ENCODE peak calls at places on chromosome 20, in six cellular contexts. X is PC-3, N is uterus, A is thoracic aorta, E is tibial nerve, W is AG10803. P is an unnamed sample.

GRCh38 chr20:47784599-47785320 is 521 bp downstream of the SULF2 start:
- DNase-seq in N (peak; percentile 45), E (peak; percentile 22), A (no peak), X (peak; percentile 74), W (peak; percentile 46), P (no peak)

GRCh38 chr20:2763186-2763585 is 37.2 kb downstream of the CPXM1 start:
- DNase-seq in N (no peak), W (no peak), X (no peak), A (no peak), E (no peak), P (no peak)

GRCh38 chr20:49993301-49993751 is 10.5 kb downstream of the SNAI1 start:
- DNase-seq in E (peak; percentile 53), A (no peak), W (peak; percentile 46), X (no peak), N (no peak), P (no peak)

GRCh38 chr20:22106308-22106938 is 401.0 kb downstream of the PAX1 start:
- DNase-seq in X (peak; percentile 61), A (no peak), N (no peak), E (peak; percentile 32), W (peak; percentile 65), P (no peak)

GRCh38 chr20:32635764-32636163 is 38.0 kb downstream of the C20orf203 start:
- DNase-seq in X (no peak), E (no peak), W (no peak), N (no peak), A (no peak), P (no peak)

GRCh38 chr20:40218971-40219370 is 470.1 kb downstream of the MAFB start:
- DNase-seq in E (no peak), X (no peak), N (no peak), A (no peak), W (no peak), P (no peak)

GRCh38 chr20:10060223-10060622 is 25.4 kb downstream of the ANKEF1 start:
- DNase-seq in N (no peak), A (no peak), W (no peak), E (no peak), X (no peak), P (no peak)

GRCh38 chr20:13430346-13431002 is 208.3 kb downstream of the TASP1 start:
- DNase-seq in A (no peak), N (no peak), W (no peak), X (peak; percentile 70), E (no peak), P (no peak)

GRCh38 chr20:36540551-36541211 is 638 bp upstream of the MYL9 start:
- DNase-seq in A (no peak), X (no peak), W (no peak), E (no peak), N (peak; percentile 54), P (no peak)

GRCh38 chr20:33811763-33812672 is 870 bp downstream of the CHMP4B start:
- DNase-seq in X (peak; percentile 66), E (peak; percentile 68), N (peak; percentile 74), A (peak; percentile 63), W (peak; percentile 82), P (no peak)

GRCh38 chr20:45768479-45768878 is 23.2 kb downstream of the WFDC3 start:
- DNase-seq in X (no peak), N (no peak), W (no peak), A (no peak), E (no peak), P (no peak)

GRCh38 chr20:17456226-17456625 is 75.0 kb downstream of the BFSP1 start:
- DNase-seq in X (no peak), N (no peak), A (no peak), E (no peak), W (no peak), P (no peak)

GRCh38 chr20:35953411-35954199 is 697 bp downstream of the SCAND1 start:
- DNase-seq in N (no peak), X (peak; percentile 24), A (no peak), W (peak; percentile 45), E (no peak), P (no peak)

GRCh38 chr20:5181955-5182354 is 55.1 kb downstream of the CDS2 start:
- DNase-seq in W (peak; percentile 53), A (no peak), E (no peak), N (no peak), X (peak; percentile 53), P (no peak)

GRCh38 chr20:18039063-18039462 is 18.7 kb downstream of the OVOL2 start:
- DNase-seq in E (no peak), W (no peak), N (no peak), X (no peak), A (no peak), P (no peak)

GRCh38 chr20:57388953-57389694 is 2.1 kb upstream of the RBM38 start:
- DNase-seq in A (no peak), N (peak; percentile 76), X (peak; percentile 89), W (peak; percentile 71), E (peak; percentile 51), P (peak; percentile 34)

GRCh38 chr20:36573798-36574277 is 441 bp downstream of the TGIF2 start:
- DNase-seq in E (no peak), A (no peak), W (no peak), X (no peak), N (peak; percentile 44), P (no peak)

GRCh38 chr20:19785173-19785799 is 27.2 kb downstream of the RIN2 start:
- DNase-seq in X (no peak), A (no peak), W (peak; percentile 84), N (no peak), E (no peak), P (no peak)
- H3K4me3 ChIP-seq in X (peak overlapping the region; percentile 31), A (peak overlapping the region; percentile 42), W (no peak overlapping the region), N (no peak overlapping the region), E (no peak overlapping the region), P (no peak overlapping the region)

GRCh38 chr20:44166008-44166407 is 21.0 kb downstream of the JPH2 start:
- DNase-seq in X (peak; percentile 98), N (no peak), E (no peak), W (peak; percentile 85), A (no peak), P (no peak)
- H3K4me3 ChIP-seq in X (peak overlapping the region; percentile 42), N (no peak overlapping the region), E (no peak overlapping the region), W (peak overlapping the region; percentile 40), A (peak overlapping the region; percentile 39), P (no peak overlapping the region)

GRCh38 chr20:37789408-37789807 is 95.6 kb downstream of the CTNNBL1 start:
- DNase-seq in E (no peak), W (no peak), A (no peak), N (no peak), X (no peak), P (no peak)
- H3K4me3 ChIP-seq in E (no peak overlapping the region), W (no peak overlapping the region), A (no peak overlapping the region), N (no peak overlapping the region), X (no peak overlapping the region), P (no peak overlapping the region)

GRCh38 chr20:59571151-59571550 is 33.2 kb upstream of the PHACTR3 start:
- DNase-seq in W (no peak), A (no peak), N (no peak), X (no peak), E (no peak), P (no peak)

GRCh38 chr20:59573837-59574236 is 30.5 kb upstream of the PHACTR3 start:
- DNase-seq in N (no peak), W (no peak), A (no peak), E (no peak), X (no peak), P (no peak)

GRCh38 chr20:59572515-59572914 is 31.8 kb upstream of the PHACTR3 start:
- DNase-seq in W (no peak), E (no peak), N (no peak), A (no peak), X (no peak), P (no peak)

GRCh38 chr20:59569305-59569704 is 35.0 kb upstream of the PHACTR3 start:
- DNase-seq in W (no peak), N (no peak), A (no peak), E (no peak), X (no peak), P (no peak)

DNA sequence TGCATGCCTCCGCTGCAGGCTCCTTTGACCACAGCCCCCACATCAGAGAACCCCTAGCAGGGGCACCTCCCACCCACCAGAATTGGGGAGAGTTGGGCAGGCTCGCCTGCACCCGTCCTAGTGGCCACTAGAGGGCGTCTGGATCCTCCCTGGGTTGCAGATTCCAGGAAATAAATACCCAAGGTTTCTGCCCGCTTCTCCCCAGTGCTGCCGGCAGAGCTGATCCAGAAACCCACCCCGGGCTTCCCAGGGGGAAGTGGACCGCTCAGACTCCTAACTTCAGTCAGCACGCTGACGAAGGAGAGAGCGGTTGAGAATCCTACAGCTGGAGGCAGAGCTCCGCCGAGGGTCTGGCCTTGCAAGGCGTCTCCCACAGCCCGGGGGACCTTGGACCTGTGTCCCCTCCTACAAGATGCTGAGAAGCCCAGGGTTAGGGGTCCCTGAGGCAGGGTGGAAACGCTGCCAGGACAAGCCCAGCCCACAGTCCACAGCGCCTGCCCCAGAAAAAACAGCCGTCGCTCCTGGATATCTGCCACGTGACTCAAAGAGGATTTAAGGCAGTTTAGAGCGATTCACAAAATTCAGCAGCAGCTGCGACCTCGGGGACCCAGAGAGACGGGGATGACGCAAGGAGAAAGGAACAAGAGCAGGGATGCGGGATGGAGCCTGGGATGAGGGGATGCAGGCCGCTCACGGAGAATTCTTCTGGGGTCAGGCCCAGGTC is 32.6 kb upstream of the PHACTR3 start:
- DNase-seq in X (peak; percentile 50), E (peak; percentile 50), A (no peak), N (peak; percentile 62), W (peak; percentile 57), P (no peak)
- H3K4me3 ChIP-seq in X (no peak overlapping the region), E (peak overlapping the region; percentile 41), A (peak overlapping the region; percentile 64), N (no peak overlapping the region), W (peak overlapping the region; percentile 61), P (peak overlapping the region; percentile 42)

DNA sequence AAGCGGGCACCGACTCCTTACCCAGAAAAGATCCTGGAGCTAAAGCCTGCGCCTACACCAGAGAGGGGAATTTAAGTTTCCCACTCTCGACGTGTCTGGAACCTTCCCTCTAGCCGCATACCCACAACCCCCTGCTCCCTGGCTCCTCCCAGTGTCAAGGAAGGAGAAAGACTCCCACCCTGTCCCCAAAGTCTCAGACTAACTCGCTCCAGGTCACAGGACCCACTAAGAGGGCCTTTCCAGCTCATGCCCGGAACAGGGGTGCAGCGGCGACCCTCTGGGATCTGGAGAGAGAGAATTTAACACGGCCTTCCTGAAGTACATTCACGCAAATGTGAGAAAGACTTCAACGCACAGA is 3.9 kb downstream of the LINC00237 start:
- DNase-seq in X (no peak), A (no peak), W (no peak), N (no peak), E (no peak), P (no peak)
- H3K4me3 ChIP-seq in X (no peak overlapping the region), A (peak overlapping the region; percentile 72), W (no peak overlapping the region), N (no peak overlapping the region), E (peak overlapping the region; percentile 51), P (peak overlapping the region; percentile 41)

GRCh38 chr20:53216856-53217576 is 244.9 kb downstream of the TSHZ2 start:
- DNase-seq in N (peak; percentile 67), E (peak; percentile 67), X (peak; percentile 81), A (no peak), W (no peak), P (peak; percentile 1)
- H3K4me3 ChIP-seq in N (no peak overlapping the region), E (peak overlapping the region; percentile 23), X (no peak overlapping the region), A (no peak overlapping the region), W (no peak overlapping the region), P (peak overlapping the region; percentile 6)

GRCh38 chr20:53940883-53941546 is 129.4 kb downstream of the BCAS1 start:
- DNase-seq in E (peak; percentile 47), N (no peak), W (peak; percentile 94), A (no peak), X (peak; percentile 91), P (no peak)
- H3K4me3 ChIP-seq in E (peak overlapping the region; percentile 25), N (no peak overlapping the region), W (peak overlapping the region; percentile 9), A (peak overlapping the region; percentile 38), X (peak overlapping the region; percentile 40), P (no peak overlapping the region)

P was measured in esophagus squamous epithelium.